ENCODE peak calls at places on chromosomes 12 and 14, in eight cellular contexts. U is neural crest cell, D is PC-3, J is GM13977, R is body of pancreas, I is omental fat pad, Y is spleen, W is astrocyte of the spinal cord. N is an unnamed sample.

GRCh38 chr12:77133566-77133965 is 68.2 kb upstream of the E2F7 start:
- DNase-seq in U (peak; percentile 66), D (peak; percentile 70), J (no peak), R (no peak), I (no peak), Y (no peak), W (peak; percentile 75), N (no peak)

GRCh38 chr12:131002271-131002670 is 48.6 kb downstream of the ADGRD1 start:
- DNase-seq in U (no peak), D (no peak), J (peak; percentile 91), R (no peak), I (no peak), Y (peak; percentile 32), W (no peak), N (no peak)

GRCh38 chr12:105099355-105099754 is 8.2 kb upstream of the WASHC4 start:
- DNase-seq in U (no peak), D (no peak), J (no peak), R (no peak), I (no peak), Y (no peak), W (no peak), N (no peak)

GRCh38 chr12:96219700-96220206 is 25.6 kb downstream of the ELK3 start:
- DNase-seq in U (no peak), D (peak; percentile 99), J (no peak), R (no peak), I (no peak), Y (no peak), W (peak; percentile 98), N (peak; percentile 91)

GRCh38 chr12:6367969-6368892 is 7.1 kb downstream of the SCNN1A start:
- DNase-seq in U (no peak), D (peak; percentile 54), J (no peak), R (no peak), I (no peak), Y (peak; percentile 41), W (no peak), N (no peak)

GRCh38 chr12:69343885-69344612 is 4.1 kb upstream of the LYZ start:
- DNase-seq in U (no peak), D (no peak), J (no peak), R (no peak), I (no peak), Y (no peak), W (no peak), N (no peak)

GRCh38 chr14:101444116-101444515 is 117.2 kb upstream of the DIO3 start:
- DNase-seq in U (no peak), D (peak; percentile 87), J (no peak), R (no peak), I (no peak), Y (no peak), W (no peak), N (no peak)

GRCh38 chr12:44372259-44372658 is 503.9 kb downstream of the NELL2 start:
- DNase-seq in U (no peak), D (peak; percentile 98), J (no peak), R (no peak), I (no peak), Y (no peak), W (peak; percentile 1), N (no peak)

GRCh38 chr14:105337966-105338365 is 23.4 kb downstream of the PACS2 start:
- DNase-seq in U (no peak), D (no peak), J (no peak), R (no peak), I (no peak), Y (peak; percentile 83), W (no peak), N (no peak)

GRCh38 chr14:50875359-50876090 is 3.7 kb downstream of the ABHD12B start:
- DNase-seq in U (no peak), D (no peak), J (peak; percentile 86), R (no peak), I (no peak), Y (no peak), W (peak; percentile 52), N (no peak)

GRCh38 chr12:6899837-6900519 is 4.6 kb upstream of the LRRC23 start:
- DNase-seq in U (no peak), D (no peak), J (no peak), R (peak; percentile 86), I (no peak), Y (no peak), W (peak; percentile 79), N (no peak)

GRCh38 chr14:59332727-59333126 is 132.5 kb downstream of the GPR135 start:
- DNase-seq in U (no peak), D (peak; percentile 72), J (no peak), R (no peak), I (no peak), Y (no peak), W (peak; percentile 91), N (no peak)

GRCh38 chr14:20834899-20835298 is 32.3 kb upstream of the RNASE1 start:
- DNase-seq in U (no peak), D (peak; percentile 35), J (no peak), R (no peak), I (no peak), Y (no peak), W (no peak), N (no peak)

GRCh38 chr14:26808407-26808806 is 210.6 kb upstream of the NOVA1 start:
- DNase-seq in U (no peak), D (peak; percentile 61), J (no peak), R (no peak), I (no peak), Y (no peak), W (peak; percentile 13), N (no peak)

GRCh38 chr14:25431211-25432076 is 381.5 kb upstream of the STXBP6 start:
- DNase-seq in U (peak; percentile 23), D (peak; percentile 23), J (no peak), R (no peak), I (no peak), Y (no peak), W (no peak), N (no peak)

GRCh38 chr12:47378907-47379306 is 299.1 kb upstream of the AMIGO2 start:
- DNase-seq in U (no peak), D (peak; percentile 32), J (no peak), R (no peak), I (no peak), Y (no peak), W (peak; percentile 44), N (no peak)

GRCh38 chr12:47373554-47374150 is 293.9 kb upstream of the AMIGO2 start:
- DNase-seq in U (no peak), D (no peak), J (no peak), R (no peak), I (no peak), Y (no peak), W (no peak), N (no peak)

GRCh38 chr12:47376937-47377336 is 297.2 kb upstream of the AMIGO2 start:
- DNase-seq in U (no peak), D (peak; percentile 27), J (no peak), R (peak; percentile 17), I (no peak), Y (no peak), W (no peak), N (no peak)

GRCh38 chr12:47378222-47378582 is 298.4 kb upstream of the AMIGO2 start:
- DNase-seq in U (no peak), D (no peak), J (no peak), R (no peak), I (no peak), Y (no peak), W (no peak), N (no peak)

GRCh38 chr12:47377414-47378221 is 297.9 kb upstream of the AMIGO2 start:
- DNase-seq in U (no peak), D (peak; percentile 78), J (no peak), R (peak; percentile 87), I (peak; percentile 98), Y (peak; percentile 82), W (peak; percentile 99), N (no peak)
- TF ChIP-seq CTCF in U (no peak), D (no peak), J (no peak), R (no peak), I (no peak), Y (no peak), W (no peak), N (no peak)

GRCh38 chr12:92899388-92900001 is 29.6 kb downstream of the EEA1 start:
- DNase-seq in U (no peak), D (peak; percentile 98), J (no peak), R (peak; percentile 38), I (peak; percentile 52), Y (no peak), W (peak; percentile 97), N (no peak)
- TF ChIP-seq CTCF in U (no peak), D (no peak), J (no peak), R (no peak), I (no peak), Y (no peak), W (no peak), N (no peak)

GRCh38 chr12:104073699-104074098 is 9.4 kb downstream of the HCFC2 start:
- DNase-seq in U (no peak), D (no peak), J (no peak), R (no peak), I (no peak), Y (no peak), W (no peak), N (no peak)

GRCh38 chr12:104072099-104072498 is 7.8 kb downstream of the HCFC2 start:
- DNase-seq in U (no peak), D (no peak), J (no peak), R (no peak), I (no peak), Y (no peak), W (peak; percentile 12), N (no peak)
- TF ChIP-seq CTCF in U (no peak), D (no peak), J (no peak), R (no peak), I (no peak), Y (no peak), W (no peak), N (no peak)

GRCh38 chr14:96626121-96626768 is 124.1 kb downstream of the PAPOLA start:
- DNase-seq in U (no peak), D (no peak), J (no peak), R (no peak), I (no peak), Y (peak; percentile 29), W (no peak), N (peak; percentile 65)

GRCh38 chr14:96629082-96629481 is 126.9 kb downstream of the PAPOLA start:
- DNase-seq in U (no peak), D (no peak), J (no peak), R (no peak), I (peak; percentile 8), Y (peak; percentile 33), W (no peak), N (peak; percentile 63)

GRCh38 chr14:96627811-96628775 is 125.9 kb downstream of the PAPOLA start:
- DNase-seq in U (no peak), D (no peak), J (no peak), R (no peak), I (peak; percentile 21), Y (peak; percentile 54), W (no peak), N (peak; percentile 76)

GRCh38 chr14:96626916-96627315 is 124.7 kb downstream of the PAPOLA start:
- DNase-seq in U (no peak), D (peak; percentile 28), J (no peak), R (no peak), I (peak; percentile 18), Y (peak; percentile 61), W (no peak), N (peak; percentile 67)

DNA sequence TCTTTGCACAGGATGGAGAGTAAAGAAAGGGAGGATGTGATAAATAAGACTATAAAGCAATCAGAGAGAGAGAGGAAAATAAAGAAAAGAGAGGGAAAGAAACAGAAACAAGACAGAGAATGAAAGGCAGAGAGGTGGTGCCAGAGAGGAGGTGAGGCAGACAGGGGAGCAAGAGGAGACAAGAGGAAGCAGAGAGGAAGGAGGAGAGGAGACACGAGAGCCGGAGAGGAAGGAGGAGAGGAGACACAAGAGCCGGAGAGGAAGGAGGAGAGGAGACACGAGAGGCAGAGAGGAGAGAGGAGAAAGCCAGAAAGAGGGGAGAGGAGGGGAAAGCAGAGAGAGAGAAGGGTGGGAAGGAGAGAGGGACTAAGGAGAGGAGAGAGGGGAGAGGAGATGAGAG is 125.2 kb downstream of the PAPOLA start:
- DNase-seq in U (no peak), D (no peak), J (no peak), R (no peak), I (no peak), Y (no peak), W (no peak), N (no peak)
- TF ChIP-seq CTCF in U (no peak), D (no peak), J (no peak), R (no peak), I (no peak), Y (no peak), W (no peak), N (no peak)